ENCODE peak calls at places on chromosomes 3 and 15, in seven cellular contexts. One of them, this sample, is unnamed.

GRCh38 chr15:61521961-61522360 is 292.9 kb upstream of the RORA start:
- DNase-seq in IMR-90: no peak
- DNase-seq in A549: no peak
- DNase-seq in fibroblast of lung: no peak
- DNase-seq in kidney: no peak
- DNase-seq in heart left ventricle: no peak
- DNase-seq in heart right ventricle: no peak
- DNase-seq in this sample: no peak

GRCh38 chr3:126685041-126685440 is 19.0 kb upstream of the CHCHD6 start:
- DNase-seq in IMR-90: no peak
- DNase-seq in A549: no peak
- DNase-seq in fibroblast of lung: no peak
- DNase-seq in kidney: no peak
- DNase-seq in heart left ventricle: no peak
- DNase-seq in heart right ventricle: no peak
- DNase-seq in this sample: no peak

GRCh38 chr3:97485206-97485605 is 279.4 kb upstream of the ARL6 start:
- DNase-seq in IMR-90: no peak
- DNase-seq in A549: no peak
- DNase-seq in fibroblast of lung: no peak
- DNase-seq in kidney: no peak
- DNase-seq in heart left ventricle: no peak
- DNase-seq in heart right ventricle: no peak
- DNase-seq in this sample: no peak

GRCh38 chr3:25423780-25424179 is 4.3 kb upstream of the RARB start:
- DNase-seq in IMR-90: peak
- DNase-seq in A549: peak
- DNase-seq in fibroblast of lung: peak
- DNase-seq in kidney: no peak
- DNase-seq in heart left ventricle: no peak
- DNase-seq in heart right ventricle: no peak
- DNase-seq in this sample: no peak

GRCh38 chr15:32802296-32802936 is 84.6 kb downstream of the GREM1 start:
- DNase-seq in IMR-90: peak
- DNase-seq in A549: no peak
- DNase-seq in fibroblast of lung: peak
- DNase-seq in kidney: no peak
- DNase-seq in heart left ventricle: no peak
- DNase-seq in heart right ventricle: no peak
- DNase-seq in this sample: no peak

GRCh38 chr15:32853667-32854066 is 135.9 kb downstream of the GREM1 start:
- DNase-seq in IMR-90: no peak
- DNase-seq in A549: no peak
- DNase-seq in fibroblast of lung: no peak
- DNase-seq in kidney: no peak
- DNase-seq in heart left ventricle: no peak
- DNase-seq in heart right ventricle: no peak
- DNase-seq in this sample: no peak

GRCh38 chr3:102741105-102741504 is 306.3 kb downstream of the ZPLD1 start:
- DNase-seq in IMR-90: no peak
- DNase-seq in A549: no peak
- DNase-seq in fibroblast of lung: no peak
- DNase-seq in kidney: no peak
- DNase-seq in heart left ventricle: no peak
- DNase-seq in heart right ventricle: no peak
- DNase-seq in this sample: peak

GRCh38 chr15:88882745-88883144 is 12.6 kb downstream of the HAPLN3 start:
- DNase-seq in IMR-90: peak
- DNase-seq in A549: no peak
- DNase-seq in fibroblast of lung: peak
- DNase-seq in kidney: no peak
- DNase-seq in heart left ventricle: no peak
- DNase-seq in heart right ventricle: no peak
- DNase-seq in this sample: no peak

GRCh38 chr3:118782755-118783202 is 251.9 kb downstream of the IGSF11 start:
- DNase-seq in IMR-90: no peak
- DNase-seq in A549: no peak
- DNase-seq in fibroblast of lung: no peak
- DNase-seq in kidney: no peak
- DNase-seq in heart left ventricle: no peak
- DNase-seq in heart right ventricle: no peak
- DNase-seq in this sample: no peak

GRCh38 chr3:46978985-46979944 is at the start of gene NBEAL2:
- DNase-seq in IMR-90: peak
- DNase-seq in A549: peak
- DNase-seq in fibroblast of lung: peak
- DNase-seq in kidney: peak
- DNase-seq in heart left ventricle: peak
- DNase-seq in heart right ventricle: peak
- DNase-seq in this sample: peak

GRCh38 chr3:10627884-10628572 is 122.6 kb upstream of the ATP2B2 start:
- DNase-seq in IMR-90: no peak
- DNase-seq in A549: peak
- DNase-seq in fibroblast of lung: no peak
- DNase-seq in kidney: no peak
- DNase-seq in heart left ventricle: no peak
- DNase-seq in heart right ventricle: no peak
- DNase-seq in this sample: no peak

GRCh38 chr15:34837246-34838016 is 42.1 kb upstream of the ACTC1 start:
- DNase-seq in IMR-90: peak
- DNase-seq in A549: peak
- DNase-seq in fibroblast of lung: peak
- DNase-seq in kidney: peak
- DNase-seq in heart left ventricle: no peak
- DNase-seq in heart right ventricle: no peak
- DNase-seq in this sample: no peak

GRCh38 chr15:89171136-89172072 is 50.0 kb downstream of the RLBP1 start:
- DNase-seq in IMR-90: peak
- DNase-seq in A549: peak
- DNase-seq in fibroblast of lung: peak
- DNase-seq in kidney: no peak
- DNase-seq in heart left ventricle: no peak
- DNase-seq in heart right ventricle: peak
- DNase-seq in this sample: no peak

GRCh38 chr3:141853146-141853690 is 23.2 kb upstream of the ATP1B3 start:
- DNase-seq in IMR-90: no peak
- DNase-seq in A549: no peak
- DNase-seq in fibroblast of lung: peak
- DNase-seq in kidney: no peak
- DNase-seq in heart left ventricle: no peak
- DNase-seq in heart right ventricle: peak
- DNase-seq in this sample: no peak

GRCh38 chr3:190381356-190381940 is 6.5 kb upstream of the CLDN16 start:
- DNase-seq in IMR-90: peak
- DNase-seq in A549: no peak
- DNase-seq in fibroblast of lung: no peak
- DNase-seq in kidney: no peak
- DNase-seq in heart left ventricle: no peak
- DNase-seq in heart right ventricle: no peak
- DNase-seq in this sample: no peak

GRCh38 chr3:17181413-17181907 is 296.7 kb downstream of the PLCL2 start:
- DNase-seq in IMR-90: no peak
- DNase-seq in A549: no peak
- DNase-seq in fibroblast of lung: no peak
- DNase-seq in kidney: no peak
- DNase-seq in heart left ventricle: no peak
- DNase-seq in heart right ventricle: no peak
- DNase-seq in this sample: no peak

GRCh38 chr3:17175187-17175839 is 290.6 kb downstream of the PLCL2 start:
- DNase-seq in IMR-90: peak
- DNase-seq in A549: no peak
- DNase-seq in fibroblast of lung: peak
- DNase-seq in kidney: no peak
- DNase-seq in heart left ventricle: no peak
- DNase-seq in heart right ventricle: no peak
- DNase-seq in this sample: no peak

GRCh38 chr3:17179381-17180205 is 294.8 kb downstream of the PLCL2 start:
- DNase-seq in IMR-90: peak
- DNase-seq in A549: no peak
- DNase-seq in fibroblast of lung: peak
- DNase-seq in kidney: no peak
- DNase-seq in heart left ventricle: no peak
- DNase-seq in heart right ventricle: peak
- DNase-seq in this sample: no peak

GRCh38 chr3:17182158-17182557 is 297.4 kb downstream of the PLCL2 start:
- DNase-seq in IMR-90: no peak
- DNase-seq in A549: no peak
- DNase-seq in fibroblast of lung: peak
- DNase-seq in kidney: no peak
- DNase-seq in heart left ventricle: no peak
- DNase-seq in heart right ventricle: no peak
- DNase-seq in this sample: no peak

DNA sequence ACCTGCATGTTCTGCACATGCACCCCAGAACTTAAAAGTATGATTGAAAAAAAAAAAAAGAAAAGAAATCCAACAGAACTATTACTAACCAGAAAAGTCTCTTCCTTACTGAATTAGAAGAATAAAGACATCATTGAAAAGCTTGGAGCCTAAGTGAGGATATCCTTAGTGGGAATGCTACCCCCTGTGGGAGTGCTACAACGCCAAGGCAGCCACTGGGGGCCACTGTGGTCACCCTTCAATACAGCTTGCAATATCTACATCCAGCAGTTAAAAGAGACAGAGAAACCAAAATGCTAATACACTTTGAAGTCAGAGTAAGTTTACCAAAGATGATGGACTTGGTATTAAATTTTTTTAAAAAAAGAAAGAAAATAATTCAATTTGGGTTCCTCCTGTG is 292.0 kb downstream of the PLCL2 start:
- DNase-seq in IMR-90: no peak
- DNase-seq in A549: no peak
- DNase-seq in fibroblast of lung: no peak
- DNase-seq in kidney: no peak
- DNase-seq in heart left ventricle: no peak
- DNase-seq in heart right ventricle: no peak
- DNase-seq in this sample: no peak
- TF ChIP-seq CTCF in IMR-90: no peak
- TF ChIP-seq CTCF in A549: no peak
- TF ChIP-seq CTCF in fibroblast of lung: no peak
- TF ChIP-seq CTCF in kidney: no peak
- TF ChIP-seq CTCF in heart left ventricle: no peak
- TF ChIP-seq CTCF in heart right ventricle: peak
- TF ChIP-seq CTCF in this sample: no peak

DNA sequence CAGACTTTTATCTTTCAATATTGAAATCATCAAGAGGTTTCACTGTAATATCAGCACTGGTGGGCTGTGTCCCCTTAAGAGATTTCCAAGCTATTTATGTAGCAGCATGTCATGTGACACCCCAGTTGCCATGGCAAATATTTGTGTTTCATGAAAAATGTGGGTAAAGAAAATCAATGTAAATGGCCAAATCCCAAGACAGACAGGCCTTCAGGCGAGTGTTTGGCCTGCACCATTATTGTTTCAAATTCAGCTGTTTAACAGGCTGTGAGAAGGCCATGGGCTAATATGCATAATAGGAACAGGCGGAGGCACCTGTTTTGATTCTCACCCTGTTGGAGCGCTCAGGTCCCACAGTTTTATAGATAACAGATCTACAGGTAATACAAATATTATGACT is 104.2 kb downstream of the IQCH start:
- DNase-seq in IMR-90: no peak
- DNase-seq in A549: no peak
- DNase-seq in fibroblast of lung: no peak
- DNase-seq in kidney: no peak
- DNase-seq in heart left ventricle: no peak
- DNase-seq in heart right ventricle: no peak
- DNase-seq in this sample: peak
- H3K27ac ChIP-seq in IMR-90: no peak
- H3K27ac ChIP-seq in A549: no peak
- H3K27ac ChIP-seq in fibroblast of lung: no peak
- H3K27ac ChIP-seq in kidney: no peak
- H3K27ac ChIP-seq in heart left ventricle: no peak
- H3K27ac ChIP-seq in heart right ventricle: no peak
- H3K27ac ChIP-seq in this sample: peak

GRCh38 chr15:38863381-38863780 is 298.8 kb upstream of the RASGRP1 start:
- DNase-seq in IMR-90: no peak
- DNase-seq in A549: no peak
- DNase-seq in fibroblast of lung: no peak
- DNase-seq in kidney: no peak
- DNase-seq in heart left ventricle: no peak
- DNase-seq in heart right ventricle: no peak
- DNase-seq in this sample: no peak
- TF ChIP-seq CTCF in IMR-90: no peak
- TF ChIP-seq CTCF in A549: no peak
- TF ChIP-seq CTCF in fibroblast of lung: no peak
- TF ChIP-seq CTCF in kidney: no peak
- TF ChIP-seq CTCF in heart left ventricle: no peak
- TF ChIP-seq CTCF in heart right ventricle: no peak
- TF ChIP-seq CTCF in this sample: no peak

DNA sequence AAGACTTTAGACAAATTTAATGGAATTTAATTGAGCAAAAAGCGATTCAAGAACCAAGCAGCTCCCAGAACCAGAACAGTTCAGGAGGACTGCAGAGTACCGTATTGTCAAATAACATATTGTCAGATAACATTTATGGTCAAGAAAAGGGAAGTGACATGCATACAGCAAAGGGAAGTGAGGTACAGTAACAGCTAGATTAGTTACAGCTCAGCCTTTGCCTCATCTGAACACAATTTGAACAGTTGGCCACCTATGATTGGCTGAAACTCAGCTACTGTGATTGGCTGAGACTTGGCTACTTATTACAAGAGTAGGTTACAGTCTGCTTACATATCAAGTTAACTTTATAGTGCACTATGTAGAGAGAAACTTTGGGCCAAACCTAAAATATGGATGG is 21.9 kb downstream of the ZFAND6 start:
- DNase-seq in IMR-90: no peak
- DNase-seq in A549: no peak
- DNase-seq in fibroblast of lung: no peak
- DNase-seq in kidney: no peak
- DNase-seq in heart left ventricle: no peak
- DNase-seq in heart right ventricle: no peak
- DNase-seq in this sample: no peak
- H3K27ac ChIP-seq in IMR-90: no peak
- H3K27ac ChIP-seq in A549: no peak
- H3K27ac ChIP-seq in fibroblast of lung: no peak
- H3K27ac ChIP-seq in kidney: no peak
- H3K27ac ChIP-seq in heart left ventricle: no peak
- H3K27ac ChIP-seq in heart right ventricle: no peak
- H3K27ac ChIP-seq in this sample: no peak

DNA sequence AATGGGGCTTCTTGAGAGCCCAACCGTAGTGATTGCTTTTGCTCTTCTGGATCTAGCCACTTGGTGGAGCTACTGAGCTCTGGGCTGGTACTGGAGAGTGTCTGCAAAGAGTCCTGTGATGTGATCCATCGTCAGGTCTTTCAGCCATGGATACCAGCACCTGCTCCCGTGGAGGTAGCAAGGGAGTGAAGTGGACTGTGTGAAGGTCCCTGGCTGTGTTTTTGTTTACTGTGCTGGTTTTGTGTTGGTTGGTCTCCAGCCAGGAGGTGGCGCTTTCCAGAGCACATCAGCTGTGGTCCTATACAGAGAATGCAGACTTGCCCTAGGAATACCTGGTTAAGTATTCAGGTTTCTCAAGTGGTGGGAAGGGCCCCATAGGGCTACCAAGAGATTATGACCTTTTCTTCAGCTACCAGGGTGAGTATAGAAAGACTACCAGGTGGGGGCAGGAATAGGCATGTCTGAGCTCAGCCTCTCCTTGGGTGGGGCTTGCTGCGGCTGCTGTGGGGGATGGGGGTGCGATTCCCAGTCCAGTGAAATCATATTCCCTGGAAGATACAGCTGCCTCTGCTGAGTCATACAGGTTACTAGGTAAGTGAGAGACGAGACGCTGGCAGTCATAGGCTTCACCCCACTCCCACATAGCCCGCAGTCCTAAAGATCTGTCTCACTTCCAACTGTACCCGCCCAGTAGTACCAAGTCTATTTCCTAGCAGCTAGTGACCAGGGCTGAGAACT is 733.7 kb downstream of the ZNF385D start:
- DNase-seq in IMR-90: no peak
- DNase-seq in A549: peak
- DNase-seq in fibroblast of lung: no peak
- DNase-seq in kidney: no peak
- DNase-seq in heart left ventricle: no peak
- DNase-seq in heart right ventricle: no peak
- DNase-seq in this sample: no peak
- TF ChIP-seq CTCF in IMR-90: no peak
- TF ChIP-seq CTCF in A549: no peak
- TF ChIP-seq CTCF in fibroblast of lung: peak
- TF ChIP-seq CTCF in kidney: no peak
- TF ChIP-seq CTCF in heart left ventricle: no peak
- TF ChIP-seq CTCF in heart right ventricle: peak
- TF ChIP-seq CTCF in this sample: no peak

This sample was measured in right lobe of liver.